ENCODE peak calls at places on chromosomes 16 and 17, in four cellular contexts. One of them, this sample, is unnamed.

GRCh38 chr16:19783363-19783762 is 65.3 kb downstream of the IQCK start:
- DNase-seq in K562: no peak
- DNase-seq in H1: no peak
- DNase-seq in HepG2: no peak
- DNase-seq in this sample: no peak

GRCh38 chr17:57662021-57662420 is 83.1 kb downstream of the CCDC182 start:
- DNase-seq in K562: no peak
- DNase-seq in H1: no peak
- DNase-seq in HepG2: no peak
- DNase-seq in this sample: no peak

GRCh38 chr16:68287276-68288251 is 23.2 kb downstream of the SLC7A6OS start:
- DNase-seq in K562: no peak
- DNase-seq in H1: no peak
- DNase-seq in HepG2: no peak
- DNase-seq in this sample: no peak

GRCh38 chr16:20851601-20852000 is 45.3 kb downstream of the REXO5 start:
- DNase-seq in K562: no peak
- DNase-seq in H1: no peak
- DNase-seq in HepG2: peak; percentile 72
- DNase-seq in this sample: no peak

GRCh38 chr16:15509593-15510520 is 75.5 kb downstream of the BMERB1 start:
- DNase-seq in K562: no peak
- DNase-seq in H1: peak; percentile 39
- DNase-seq in HepG2: no peak
- DNase-seq in this sample: no peak

GRCh38 chr16:89954462-89954861 is 5.9 kb downstream of the DEF8 start:
- DNase-seq in K562: no peak
- DNase-seq in H1: no peak
- DNase-seq in HepG2: no peak
- DNase-seq in this sample: no peak

GRCh38 chr16:88287219-88287618 is 95.5 kb upstream of the ZNF469 start:
- DNase-seq in K562: peak; percentile 80
- DNase-seq in H1: no peak
- DNase-seq in HepG2: peak; percentile 18
- DNase-seq in this sample: no peak

GRCh38 chr17:65109990-65110680 is 27.0 kb upstream of the RGS9 start:
- DNase-seq in K562: no peak
- DNase-seq in H1: no peak
- DNase-seq in HepG2: no peak
- DNase-seq in this sample: no peak

GRCh38 chr17:72191901-72192300 is 71.1 kb downstream of the SOX9 start:
- DNase-seq in K562: no peak
- DNase-seq in H1: no peak
- DNase-seq in HepG2: no peak
- DNase-seq in this sample: no peak

GRCh38 chr17:81036128-81036891 is 1.4 kb downstream of the BAIAP2 start:
- DNase-seq in K562: no peak
- DNase-seq in H1: no peak
- DNase-seq in HepG2: no peak
- DNase-seq in this sample: no peak

GRCh38 chr17:12519956-12520594 is 145.6 kb upstream of the MYOCD start:
- DNase-seq in K562: no peak
- DNase-seq in H1: no peak
- DNase-seq in HepG2: no peak
- DNase-seq in this sample: no peak

GRCh38 chr16:68503334-68503733 is 35.8 kb upstream of the ZFP90 start:
- DNase-seq in K562: no peak
- DNase-seq in H1: no peak
- DNase-seq in HepG2: no peak
- DNase-seq in this sample: no peak

GRCh38 chr17:7846063-7846735 is 8.7 kb upstream of the TMEM88 start:
- DNase-seq in K562: no peak
- DNase-seq in H1: no peak
- DNase-seq in HepG2: no peak
- DNase-seq in this sample: no peak

GRCh38 chr16:53945996-53946395 is 242.0 kb downstream of the FTO start:
- DNase-seq in K562: peak; percentile 30
- DNase-seq in H1: no peak
- DNase-seq in HepG2: peak; percentile 57
- DNase-seq in this sample: no peak

GRCh38 chr17:45895304-45895968 is 1.1 kb downstream of the MAPT start:
- DNase-seq in K562: no peak
- DNase-seq in H1: no peak
- DNase-seq in HepG2: no peak
- DNase-seq in this sample: no peak

GRCh38 chr17:49399995-49400394 is 14.7 kb downstream of the PHB1 start:
- DNase-seq in K562: no peak
- DNase-seq in H1: no peak
- DNase-seq in HepG2: no peak
- DNase-seq in this sample: no peak

GRCh38 chr17:56598471-56598870 is 5.0 kb downstream of the NOG start:
- DNase-seq in K562: no peak
- DNase-seq in H1: no peak
- DNase-seq in HepG2: no peak
- DNase-seq in this sample: no peak

GRCh38 chr17:9670596-9670995 is 25.3 kb downstream of the USP43 start:
- DNase-seq in K562: no peak
- DNase-seq in H1: no peak
- DNase-seq in HepG2: no peak
- DNase-seq in this sample: no peak

GRCh38 chr17:40937384-40937819 is at the start of gene KRT23:
- DNase-seq in K562: no peak
- DNase-seq in H1: no peak
- DNase-seq in HepG2: no peak
- DNase-seq in this sample: no peak

GRCh38 chr16:50497592-50497991 is 50.6 kb upstream of the NKD1 start:
- DNase-seq in K562: no peak
- DNase-seq in H1: no peak
- DNase-seq in HepG2: peak; percentile 57
- DNase-seq in this sample: no peak

GRCh38 chr16:9297437-9298113 is 206.1 kb downstream of the HAPSTR1 start:
- DNase-seq in K562: peak; percentile 57
- DNase-seq in H1: peak; percentile 21
- DNase-seq in HepG2: peak; percentile 63
- DNase-seq in this sample: no peak

GRCh38 chr16:11273721-11274324 is 394 bp upstream of the PRM3 start:
- DNase-seq in K562: no peak
- DNase-seq in H1: no peak
- DNase-seq in HepG2: peak; percentile 91
- DNase-seq in this sample: no peak

GRCh38 chr16:86733526-86734254 is 155.3 kb downstream of the FOXL1 start:
- DNase-seq in K562: no peak
- DNase-seq in H1: no peak
- DNase-seq in HepG2: no peak
- DNase-seq in this sample: no peak
- TF ChIP-seq BRCA1 in K562: no peak
- TF ChIP-seq BRCA1 in H1: no peak
- TF ChIP-seq BRCA1 in HepG2: no peak
- TF ChIP-seq BRCA1 in this sample: no peak

GRCh38 chr17:17971431-17972125 is 622 bp downstream of the TOM1L2 start:
- DNase-seq in K562: no peak
- DNase-seq in H1: no peak
- DNase-seq in HepG2: no peak
- DNase-seq in this sample: no peak
- TF ChIP-seq YY1 in K562: no peak
- TF ChIP-seq YY1 in H1: no peak
- TF ChIP-seq YY1 in HepG2: no peak
- TF ChIP-seq YY1 in this sample: no peak

GRCh38 chr17:2181206-2181983 is 122.2 kb downstream of the SMG6 start:
- DNase-seq in K562: no peak
- DNase-seq in H1: no peak
- DNase-seq in HepG2: no peak
- DNase-seq in this sample: no peak
- TF ChIP-seq BRCA1 in K562: no peak
- TF ChIP-seq BRCA1 in H1: no peak
- TF ChIP-seq BRCA1 in HepG2: no peak
- TF ChIP-seq BRCA1 in this sample: no peak

GRCh38 chr17:28291780-28292330 is 27.1 kb upstream of the TMEM97 start:
- DNase-seq in K562: no peak
- DNase-seq in H1: no peak
- DNase-seq in HepG2: no peak
- DNase-seq in this sample: no peak
- TF ChIP-seq YY1 in K562: no peak
- TF ChIP-seq YY1 in H1: no peak
- TF ChIP-seq YY1 in HepG2: no peak
- TF ChIP-seq YY1 in this sample: no peak

GRCh38 chr17:51322390-51323029 is 62.2 kb downstream of the UTP18 start:
- DNase-seq in K562: peak; percentile 39
- DNase-seq in H1: no peak
- DNase-seq in HepG2: peak; percentile 66
- DNase-seq in this sample: no peak
- TF ChIP-seq BRCA1 in K562: no peak
- TF ChIP-seq BRCA1 in H1: no peak
- TF ChIP-seq BRCA1 in HepG2: no peak
- TF ChIP-seq BRCA1 in this sample: no peak

DNA sequence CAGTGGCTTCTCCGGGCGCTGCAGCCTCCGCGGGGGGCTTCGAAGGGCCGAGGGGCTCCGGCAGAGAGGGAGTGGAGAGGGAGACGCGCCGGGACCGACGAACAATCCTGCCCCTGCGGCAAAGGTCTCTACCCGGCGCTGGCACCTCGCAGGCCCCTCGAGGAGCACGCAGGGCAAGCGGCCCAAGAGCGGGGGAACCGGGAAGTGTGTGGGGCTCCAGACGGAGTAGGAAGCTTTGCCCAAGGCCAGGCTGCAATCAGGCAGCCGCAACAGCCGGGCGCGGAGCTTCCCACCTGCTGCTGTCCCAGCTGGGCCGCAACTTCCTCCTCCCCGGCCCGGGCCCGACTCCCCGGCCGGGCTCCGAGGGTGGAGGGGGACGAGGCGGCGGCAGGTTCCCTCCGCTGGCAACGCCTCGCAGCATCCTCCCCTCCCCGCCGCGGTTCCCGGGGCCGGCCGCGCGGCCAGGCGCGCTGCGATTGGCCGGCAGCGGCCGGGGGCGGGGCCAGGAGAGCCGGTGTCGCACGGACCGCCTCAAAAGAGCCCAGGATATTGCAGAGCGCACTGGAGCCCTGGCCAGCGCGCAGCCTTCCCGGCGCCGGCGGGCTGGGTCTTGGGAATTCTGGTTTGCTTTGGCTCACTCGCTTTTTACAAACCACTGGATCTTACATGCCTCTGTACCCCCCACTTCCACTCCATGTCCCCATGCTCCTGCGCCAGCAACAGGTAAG is at the start of gene KCNJ2:
- DNase-seq in K562: peak; percentile 84
- DNase-seq in H1: peak; percentile 56
- DNase-seq in HepG2: peak; percentile 3
- DNase-seq in this sample: no peak
- TF ChIP-seq YY1 in K562: no peak
- TF ChIP-seq YY1 in H1: no peak
- TF ChIP-seq YY1 in HepG2: no peak
- TF ChIP-seq YY1 in this sample: no peak